ENCODE peak calls at places on chromosome 12, in five cellular contexts. L is A549, A is HCT116, Q is H1, G is ovary. X is an unnamed sample.

GRCh38 chr12:47832263-47832933 is 12.7 kb upstream of the HDAC7 start:
- DNase-seq in L (no peak), A (no peak), Q (no peak), G (no peak), X (no peak)

GRCh38 chr12:23055004-23055403 is 430.0 kb downstream of the ETNK1 start:
- DNase-seq in L (peak; percentile 28), A (peak; percentile 8), Q (peak; percentile 71), G (no peak), X (no peak)

GRCh38 chr12:47773062-47773857 is at the start of gene SLC48A1:
- DNase-seq in L (peak; percentile 72), A (no peak), Q (peak; percentile 85), G (peak; percentile 87), X (no peak)

GRCh38 chr12:49389092-49389703 is 21.9 kb downstream of the SPATS2 start:
- DNase-seq in L (no peak), A (no peak), Q (peak; percentile 90), G (no peak), X (no peak)

GRCh38 chr12:90630006-90630405 is 325.0 kb downstream of the CCER1 start:
- DNase-seq in L (no peak), A (no peak), Q (no peak), G (no peak), X (no peak)

GRCh38 chr12:97960741-97961608 is 498.4 kb downstream of the RMST start:
- DNase-seq in L (peak; percentile 31), A (peak; percentile 8), Q (peak; percentile 64), G (no peak), X (no peak)

GRCh38 chr12:49985981-49986380 is 13.2 kb downstream of the AQP6 start:
- DNase-seq in L (no peak), A (no peak), Q (no peak), G (no peak), X (no peak)

GRCh38 chr12:116247377-116247776 is 30.1 kb downstream of the MED13L start:
- DNase-seq in L (no peak), A (no peak), Q (no peak), G (no peak), X (no peak)

GRCh38 chr12:5441497-5442236 is 9.8 kb downstream of the NTF3 start:
- DNase-seq in L (no peak), A (no peak), Q (no peak), G (no peak), X (no peak)

GRCh38 chr12:20596036-20596435 is 99.1 kb upstream of the SLCO1C1 start:
- DNase-seq in L (no peak), A (no peak), Q (no peak), G (no peak), X (no peak)

GRCh38 chr12:8453796-8454195 is 2.0 kb upstream of the CLEC6A start:
- DNase-seq in L (no peak), A (no peak), Q (no peak), G (no peak), X (no peak)

GRCh38 chr12:105253882-105254513 is 18.0 kb upstream of the APPL2 start:
- DNase-seq in L (peak; percentile 60), A (no peak), Q (no peak), G (no peak), X (no peak)

GRCh38 chr12:117686911-117687377 is 281.8 kb downstream of the KSR2 start:
- DNase-seq in L (peak; percentile 90), A (peak; percentile 76), Q (no peak), G (no peak), X (peak; percentile 81)
- TF ChIP-seq POLR2A in L (no peak), A (no peak), Q (no peak), G (no peak), X (no peak)

GRCh38 chr12:2052861-2053674 is at the start of gene CACNA1C:
- DNase-seq in L (peak; percentile 30), A (no peak), Q (peak; percentile 72), G (peak; percentile 79), X (no peak)
- TF ChIP-seq POLR2A in L (no peak), A (no peak), Q (no peak), G (no peak), X (no peak)

GRCh38 chr12:53259891-53260290 is 8.2 kb upstream of the ESPL1 start:
- DNase-seq in L (no peak), A (no peak), Q (no peak), G (no peak), X (no peak)

GRCh38 chr12:53268637-53269562 is 801 bp downstream of the ESPL1 start:
- DNase-seq in L (no peak), A (no peak), Q (no peak), G (no peak), X (no peak)

GRCh38 chr12:53268009-53268636 is at the start of gene ESPL1:
- DNase-seq in L (peak; percentile 82), A (peak; percentile 38), Q (peak; percentile 92), G (peak; percentile 85), X (no peak)

GRCh38 chr12:53267309-53268008 is 640 bp upstream of the ESPL1 start:
- DNase-seq in L (peak; percentile 38), A (no peak), Q (no peak), G (no peak), X (no peak)

GRCh38 chr12:53265783-53266182 is 2.3 kb upstream of the ESPL1 start:
- DNase-seq in L (no peak), A (no peak), Q (no peak), G (no peak), X (no peak)
- TF ChIP-seq POLR2A in L (no peak), A (no peak), Q (no peak), G (no peak), X (no peak)

GRCh38 chr12:53624956-53625355 is 1.2 kb downstream of the ATF7 start:
- DNase-seq in L (no peak), A (no peak), Q (no peak), G (no peak), X (no peak)
- TF ChIP-seq POLR2A in L (no peak), A (no peak), Q (no peak), G (no peak), X (no peak)

DNA sequence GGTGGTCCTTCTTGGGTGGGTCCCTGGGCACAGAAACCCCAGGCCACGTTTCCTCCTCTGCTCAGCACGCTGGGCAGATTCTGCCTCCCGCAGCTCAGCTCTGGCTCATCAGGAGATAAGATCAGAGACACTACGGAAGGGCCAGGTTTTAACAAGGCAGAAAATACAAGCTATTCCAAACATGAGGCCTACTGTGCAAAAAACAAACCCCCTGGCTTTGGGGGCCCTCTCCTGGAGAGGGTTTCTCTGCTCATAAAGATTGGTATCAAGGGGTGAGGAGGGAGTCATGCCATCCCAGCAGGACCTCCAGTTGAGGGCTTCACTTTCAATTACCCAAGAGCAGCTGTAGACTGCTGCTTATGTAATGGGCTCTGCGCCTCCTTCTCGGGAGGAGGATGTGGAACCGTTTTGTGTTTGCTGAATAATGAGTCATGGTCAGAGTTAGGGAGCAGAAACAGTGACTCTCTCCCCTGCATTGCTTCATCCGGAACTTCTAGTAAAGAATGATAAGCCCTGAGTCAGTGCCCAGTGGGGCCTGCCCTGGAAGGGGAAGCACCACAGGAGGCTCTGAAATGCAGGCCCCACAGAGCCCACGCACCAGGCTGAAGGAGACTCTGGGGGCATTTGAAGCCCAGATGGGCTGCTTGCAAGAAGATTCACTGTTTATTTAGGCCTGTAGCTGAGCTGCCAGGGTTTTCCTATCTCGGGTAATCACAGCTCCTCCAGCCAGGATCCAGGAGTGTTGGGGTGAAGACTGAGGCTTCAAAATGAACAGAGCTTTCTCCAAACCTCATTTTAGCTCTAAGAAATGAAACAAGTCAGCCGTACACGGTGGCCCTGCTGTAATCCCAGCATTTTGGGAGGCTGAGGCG is 79.3 kb downstream of the SSPN start:
- DNase-seq in L (peak; percentile 98), A (peak; percentile 71), Q (no peak), G (peak; percentile 84), X (peak; percentile 90)
- TF ChIP-seq POLR2A in L (no peak), A (no peak), Q (no peak), G (peak; percentile 45), X (no peak)

DNA sequence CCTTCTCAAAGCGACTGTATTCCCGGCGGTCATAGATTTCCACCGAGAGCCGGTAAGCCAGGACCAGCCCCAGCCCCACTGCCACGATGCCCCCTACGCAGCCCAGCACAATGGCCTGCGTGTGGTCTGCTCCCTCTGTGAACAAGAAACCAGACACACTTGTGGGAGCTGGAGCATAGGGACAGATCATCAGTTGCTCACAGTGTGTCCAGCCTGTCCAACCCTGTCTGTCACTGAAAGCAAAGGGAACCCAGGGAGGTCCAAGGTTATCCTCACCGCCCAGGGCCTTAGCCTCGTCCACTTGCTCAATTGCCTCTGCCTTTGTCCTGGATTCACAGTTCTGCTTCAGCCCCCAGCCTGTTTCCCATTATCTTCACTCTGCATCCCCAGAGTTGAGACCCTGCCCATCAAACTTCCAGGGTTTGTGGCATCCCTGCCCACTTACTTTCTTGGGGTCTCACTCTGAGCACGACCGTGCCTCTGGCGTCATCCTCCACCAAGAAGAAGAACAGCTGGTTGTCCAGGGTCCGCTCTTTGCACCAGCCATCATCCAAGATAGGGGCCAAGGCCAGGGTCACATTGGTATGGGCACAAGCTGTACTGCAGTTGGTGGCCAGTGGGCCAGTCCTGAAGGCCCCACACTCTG is 11.3 kb upstream of the CSAD start:
- DNase-seq in L (no peak), A (no peak), Q (no peak), G (no peak), X (no peak)
- TF ChIP-seq POLR2A in L (no peak), A (no peak), Q (no peak), G (no peak), X (no peak)

GRCh38 chr12:46369095-46369473 is 3.5 kb downstream of the SLC38A2 start:
- DNase-seq in L (no peak), A (no peak), Q (no peak), G (no peak), X (no peak)
- TF ChIP-seq POLR2A in L (no peak), A (no peak), Q (peak; percentile 49), G (no peak), X (no peak)

GRCh38 chr12:56258068-56258819 is at the start of gene ANKRD52:
- DNase-seq in L (peak; percentile 80), A (no peak), Q (peak; percentile 89), G (peak; percentile 87), X (no peak)
- TF ChIP-seq POLR2A in L (peak; percentile 65), A (no peak), Q (peak; percentile 28), G (peak; percentile 2), X (no peak)

DNA sequence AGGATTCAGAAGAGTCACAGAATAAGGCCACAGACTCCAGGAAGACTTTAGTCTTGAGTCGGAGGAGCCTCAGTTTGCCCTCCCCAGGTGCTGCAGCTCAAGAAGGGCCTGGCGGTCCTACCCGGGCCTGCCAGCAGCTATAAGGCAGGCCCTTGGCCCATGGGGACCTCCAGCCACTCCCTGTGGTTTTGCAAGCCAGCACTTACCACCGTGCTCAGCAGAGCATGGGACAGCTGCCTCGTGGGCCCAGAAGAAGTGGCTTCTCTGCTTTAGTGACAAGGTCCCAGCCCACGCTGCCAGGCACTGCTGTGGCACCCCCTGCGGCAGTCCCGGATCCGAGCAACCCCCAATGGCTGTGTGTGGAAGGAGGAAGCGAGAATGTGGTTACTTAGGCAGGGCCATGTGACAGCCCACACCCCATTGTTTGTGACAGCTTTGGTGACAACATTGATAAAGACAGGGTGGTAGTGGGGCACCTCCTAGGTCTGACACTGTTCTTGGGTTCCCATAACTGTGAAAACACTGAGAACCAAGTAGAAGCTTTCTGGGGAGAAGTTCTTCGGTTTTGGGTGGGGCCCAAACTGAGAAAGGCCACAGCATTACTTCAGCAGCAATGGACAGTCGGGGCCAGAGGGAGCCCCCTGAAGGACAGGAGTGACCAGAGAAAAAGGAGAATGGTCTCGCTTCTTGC is at the start of gene SELPLG:
- DNase-seq in L (no peak), A (no peak), Q (no peak), G (peak; percentile 31), X (peak; percentile 74)
- TF ChIP-seq POLR2A in L (no peak), A (no peak), Q (no peak), G (no peak), X (no peak)

GRCh38 chr12:121536929-121537813 is 43.7 kb downstream of the KDM2B start:
- DNase-seq in L (peak; percentile 76), A (no peak), Q (peak; percentile 78), G (peak; percentile 91), X (peak; percentile 89)
- TF ChIP-seq POLR2A in L (peak; percentile 64), A (peak; percentile 5), Q (no peak), G (peak; percentile 52), X (no peak)